ENCODE peak calls at places on chromosomes 12 and 14, in seven cellular contexts. C, S, H, L, U, N and G are unnamed samples.

GRCh38 chr12:46524778-46525177 is 152.2 kb upstream of the SLC38A2 start:
- DNase-seq in U (no peak), C (peak), S (peak), L (no peak), N (peak), H (peak), G (no peak)

GRCh38 chr12:26030371-26030770 is 71.9 kb downstream of the RASSF8 start:
- DNase-seq in N (no peak), C (no peak), S (no peak), H (no peak), L (no peak), U (no peak), G (no peak)

GRCh38 chr14:95544588-95544987 is 9.7 kb downstream of the GLRX5 start:
- DNase-seq in H (no peak), C (no peak), L (no peak), S (no peak), N (no peak), U (no peak), G (no peak)

GRCh38 chr12:18468521-18469075 is 207.3 kb downstream of the PIK3C2G start:
- DNase-seq in C (no peak), N (no peak), H (peak), L (no peak), S (peak), U (no peak), G (peak)

GRCh38 chr14:50936882-50937281 is 7.4 kb downstream of the PYGL start:
- DNase-seq in S (no peak), L (no peak), C (no peak), H (no peak), U (no peak), N (no peak), G (no peak)

GRCh38 chr12:94073441-94074051 is 74.8 kb upstream of the PLXNC1 start:
- DNase-seq in S (no peak), N (no peak), C (peak), L (no peak), H (no peak), U (no peak), G (no peak)

GRCh38 chr14:100555436-100556067 is 31.7 kb downstream of the BEGAIN start:
- DNase-seq in L (no peak), N (no peak), C (no peak), U (no peak), H (no peak), S (no peak), G (no peak)

GRCh38 chr14:23185046-23185445 is 1.6 kb upstream of the SLC7A8 start:
- DNase-seq in U (no peak), C (no peak), N (no peak), L (no peak), S (no peak), H (no peak), G (no peak)

GRCh38 chr12:69821441-69822204 is 3.4 kb upstream of the MYRFL start:
- DNase-seq in S (peak), N (no peak), H (peak), U (no peak), C (peak), L (no peak), G (no peak)